ENCODE peak calls at places on chromosomes 11 and 22, in eight cellular contexts. A is colonic mucosa, P is GM12878, E is tibial nerve, Y is AG04450, R is mucosa of descending colon, K is lower leg skin, O is psoas muscle. M is an unnamed sample.
A peak's percentile ranks its signal among the peaks of the same experiment; 100 is the strongest.

GRCh38 chr11:250740-251299 is 14.0 kb downstream of the PSMD13 start:
- DNase-seq in Y (no peak), O (peak; percentile 68), A (peak; percentile 64), E (peak; percentile 70), P (no peak), R (peak; percentile 70), K (peak; percentile 53), M (no peak)

GRCh38 chr22:46897246-46897623 is 134.8 kb downstream of the TBC1D22A start:
- DNase-seq in A (no peak), P (no peak), Y (no peak), E (no peak), K (no peak), O (no peak), R (no peak), M (no peak)

GRCh38 chr11:9656864-9657263 is 7.0 kb upstream of the SWAP70 start:
- DNase-seq in K (no peak), O (no peak), P (no peak), E (no peak), Y (no peak), R (no peak), A (no peak), M (no peak)

GRCh38 chr11:120295110-120295509 is 30.0 kb upstream of the TLCD5 start:
- DNase-seq in P (no peak), Y (no peak), E (no peak), K (peak; percentile 67), R (no peak), O (no peak), A (peak; percentile 49), M (no peak)

GRCh38 chr11:28090052-28090749 is 17.8 kb downstream of the KIF18A start:
- DNase-seq in A (no peak), R (no peak), Y (peak; percentile 18), K (no peak), E (no peak), O (no peak), P (no peak), M (no peak)

GRCh38 chr11:86722041-86722440 is 49.6 kb upstream of the ME3 start:
- DNase-seq in Y (no peak), P (no peak), R (no peak), K (no peak), E (no peak), O (no peak), A (no peak), M (no peak)

GRCh38 chr11:121630041-121630440 is 177.3 kb upstream of the SORL1-AS1 start:
- DNase-seq in E (no peak), R (no peak), P (no peak), A (no peak), Y (peak; percentile 67), K (no peak), O (no peak), M (no peak)

GRCh38 chr22:20956258-20957117 is 10.6 kb upstream of the AIFM3 start:
- DNase-seq in R (peak; percentile 86), P (no peak), O (peak; percentile 50), K (no peak), A (peak; percentile 89), Y (no peak), E (no peak), M (no peak)

DNA sequence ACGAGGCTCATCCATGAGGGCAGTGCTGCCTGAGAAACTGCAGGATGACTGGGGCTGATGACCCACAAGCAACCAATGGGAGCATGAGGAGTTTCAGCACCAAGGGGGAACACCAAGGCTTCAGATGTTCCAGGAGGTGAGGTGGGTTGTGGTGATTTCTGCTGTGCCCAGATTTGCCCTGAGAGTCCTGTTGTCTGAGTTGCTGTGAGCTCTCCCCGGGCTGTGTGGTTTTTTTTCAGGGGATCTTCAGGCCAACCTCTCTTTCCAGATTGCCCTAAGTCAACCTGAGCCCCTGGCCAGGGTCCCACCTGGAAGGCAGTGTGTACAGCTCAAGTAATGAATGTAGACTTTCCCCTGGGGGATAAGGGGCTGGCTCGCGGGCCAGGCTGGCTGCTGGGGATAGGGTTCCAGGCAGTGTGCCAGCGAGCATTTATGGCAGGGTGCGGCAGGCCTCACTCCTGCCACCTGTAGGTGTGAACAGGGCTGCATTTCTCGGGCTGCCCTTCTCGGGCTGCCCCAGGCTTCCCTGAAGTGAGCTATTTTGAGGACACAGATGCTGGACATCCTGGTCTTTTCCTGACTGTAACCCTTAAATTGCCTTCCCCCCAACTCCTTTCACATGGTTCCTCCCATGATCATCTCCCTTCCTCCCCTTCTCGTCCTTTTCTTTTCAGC is 9.8 kb downstream of the SLC22A6 start:
- DNase-seq in Y (no peak), A (peak; percentile 88), O (peak; percentile 68), R (peak; percentile 87), K (no peak), P (no peak), E (no peak), M (no peak)
- TF ChIP-seq CTCF in Y (peak; percentile 27), A (peak; percentile 50), O (peak; percentile 44), R (peak; percentile 74), K (no peak), P (peak; percentile 24), E (peak; percentile 12), M (peak; percentile 62)

GRCh38 chr22:33057363-33057995 is 702 bp downstream of the SYN3 start:
- DNase-seq in O (no peak), P (no peak), E (no peak), K (no peak), A (no peak), Y (no peak), R (no peak), M (no peak)
- H3K4me3 ChIP-seq in O (peak overlapping the region; percentile 28), P (no peak overlapping the region), E (peak overlapping the region; percentile 32), K (no peak overlapping the region), A (no peak overlapping the region), Y (no peak overlapping the region), R (no peak overlapping the region), M (no peak overlapping the region)

DNA sequence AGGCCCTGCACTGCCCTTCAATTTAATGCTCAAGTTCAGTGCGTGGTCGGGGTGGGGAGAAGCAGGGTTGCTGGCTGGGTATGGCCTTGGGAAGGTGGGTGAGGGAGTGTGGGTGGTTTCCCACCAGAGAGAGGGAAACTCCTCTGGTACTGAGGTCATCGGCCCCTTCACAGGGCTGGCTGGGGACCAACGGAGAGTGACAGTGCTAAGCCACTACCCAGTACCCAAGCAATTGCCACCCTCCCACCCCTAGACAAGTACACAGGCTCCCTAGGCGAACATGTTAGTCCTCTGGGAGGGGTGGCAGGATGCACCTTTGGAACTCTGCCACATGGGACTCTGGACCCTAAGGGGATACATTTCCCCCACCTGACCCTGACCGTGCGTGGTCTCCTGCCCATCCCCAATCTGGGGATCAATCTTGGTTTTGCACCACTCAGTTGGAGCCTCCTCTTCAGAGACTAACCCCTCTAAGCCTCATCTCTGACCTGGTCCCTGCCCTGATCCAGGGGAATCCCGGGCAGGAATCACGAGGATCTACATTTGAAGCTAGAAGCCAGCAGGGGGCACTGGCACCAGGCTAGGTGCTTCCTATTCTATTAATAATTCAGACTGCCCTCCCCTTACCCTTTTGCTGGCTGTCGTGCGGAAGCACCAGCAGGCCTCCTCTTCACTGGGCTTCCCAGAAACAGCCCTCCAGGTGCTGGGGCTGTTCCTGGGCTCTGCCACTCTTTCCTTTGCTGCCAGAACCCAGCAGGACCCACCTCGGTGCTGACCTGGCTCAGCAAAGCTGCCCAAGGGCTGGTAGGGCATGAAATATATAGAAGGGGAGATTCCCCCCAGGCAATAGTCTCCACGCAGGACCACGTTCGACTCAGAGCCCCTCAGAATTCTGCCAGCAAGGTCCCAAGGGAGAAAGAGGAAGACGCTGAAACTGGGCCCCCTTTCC is 377.7 kb downstream of the TENM4 start:
- DNase-seq in Y (no peak), R (no peak), E (no peak), A (no peak), K (no peak), P (no peak), O (no peak), M (no peak)
- TF ChIP-seq CTCF in Y (peak; percentile 60), R (no peak), E (peak; percentile 18), A (no peak), K (no peak), P (peak; percentile 6), O (peak; percentile 37), M (peak; percentile 50)

GRCh38 chr22:31211504-31211861 is 615 bp upstream of the LIMK2 start:
- DNase-seq in R (no peak), A (no peak), P (no peak), Y (no peak), O (no peak), E (no peak), K (no peak), M (no peak)
- H3K4me3 ChIP-seq in R (no peak overlapping the region), A (no peak overlapping the region), P (peak overlapping the region; percentile 38), Y (peak overlapping the region; percentile 40), O (peak overlapping the region; percentile 96), E (peak overlapping the region; percentile 78), K (no peak overlapping the region), M (peak overlapping the region; percentile 33)

GRCh38 chr22:35575116-35575748 is 34.6 kb downstream of the RASD2 start:
- DNase-seq in P (no peak), R (no peak), A (no peak), Y (no peak), K (no peak), E (no peak), O (no peak), M (no peak)
- TF ChIP-seq CTCF in P (no peak), R (no peak), A (no peak), Y (no peak), K (no peak), E (no peak), O (no peak), M (no peak)

GRCh38 chr22:30127749-30128166 is 47.5 kb downstream of the HORMAD2 start:
- DNase-seq in Y (peak; percentile 29), R (no peak), P (no peak), A (no peak), K (no peak), O (no peak), E (no peak), M (no peak)

GRCh38 chr22:30123463-30123862 is 43.2 kb downstream of the HORMAD2 start:
- DNase-seq in A (no peak), P (no peak), O (no peak), E (no peak), Y (no peak), R (no peak), K (no peak), M (no peak)

GRCh38 chr22:30116362-30117117 is 36.3 kb downstream of the HORMAD2 start:
- DNase-seq in Y (peak; percentile 11), R (no peak), E (no peak), K (no peak), A (no peak), P (no peak), O (no peak), M (no peak)

GRCh38 chr22:30117256-30117655 is 37.0 kb downstream of the HORMAD2 start:
- DNase-seq in A (no peak), P (no peak), E (no peak), K (no peak), R (no peak), Y (no peak), O (no peak), M (no peak)

GRCh38 chr22:30121988-30122387 is 41.7 kb downstream of the HORMAD2 start:
- DNase-seq in K (no peak), A (no peak), R (no peak), P (peak; percentile 2), O (no peak), E (no peak), Y (no peak), M (no peak)
- H3K4me3 ChIP-seq in K (no peak overlapping the region), A (no peak overlapping the region), R (no peak overlapping the region), P (no peak overlapping the region), O (no peak overlapping the region), E (no peak overlapping the region), Y (no peak overlapping the region), M (no peak overlapping the region)

DNA sequence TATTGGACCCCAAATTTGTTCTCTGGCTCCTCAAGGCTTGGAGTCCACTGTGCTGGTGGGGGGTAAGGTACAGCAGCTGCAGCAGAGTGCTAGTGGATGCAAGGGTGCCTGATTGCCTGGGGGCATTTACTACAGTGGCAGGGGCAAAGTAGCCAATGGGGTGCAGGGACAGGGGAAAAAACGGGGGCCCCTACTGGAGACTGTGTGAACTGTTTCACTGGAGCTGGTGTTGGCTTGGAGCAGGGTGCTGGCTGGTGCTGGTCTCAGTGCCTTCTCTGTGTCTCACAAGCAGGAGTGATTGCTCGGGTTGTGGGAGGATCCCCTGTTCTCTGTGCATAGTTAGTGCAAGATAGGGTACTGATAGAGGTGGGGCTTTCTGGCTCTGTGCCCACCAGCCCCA is 935.9 kb downstream of the JRKL start:
- DNase-seq in P (no peak), O (no peak), R (no peak), K (no peak), A (no peak), E (no peak), Y (no peak), M (no peak)
- TF ChIP-seq CTCF in P (no peak), O (no peak), R (no peak), K (no peak), A (no peak), E (no peak), Y (no peak), M (peak; percentile 18)

M was measured in GM12864.